ENCODE peak calls at places on chromosomes 13 and 19, in nine cellular contexts. N is SK-N-SH, I is GM23248, R is tibial nerve, G is tibial artery, Y is astrocyte, T is A549, F is IMR-90, H is brain microvascular endothelial cell. E is an unnamed sample.

GRCh38 chr13:109074853-109075252 is 445.4 kb downstream of the MYO16 start:
- DNase-seq in N (no peak), I (no peak), R (no peak), G (no peak), Y (no peak), T (no peak), F (no peak), H (no peak), E (no peak)

GRCh38 chr13:113631341-113632095 is 26.5 kb downstream of the ATP4B start:
- DNase-seq in N (no peak), I (no peak), R (no peak), G (no peak), Y (no peak), T (no peak), F (no peak), H (no peak), E (no peak)

GRCh38 chr13:94657167-94657566 is 55.2 kb downstream of the SOX21 start:
- DNase-seq in N (no peak), I (peak; percentile 65), R (no peak), G (no peak), Y (peak; percentile 33), T (no peak), F (peak; percentile 57), H (peak; percentile 10), E (no peak)

GRCh38 chr19:37077615-37077928 is 661 bp upstream of the ZNF420 start:
- DNase-seq in N (no peak), I (no peak), R (no peak), G (no peak), Y (no peak), T (no peak), F (peak; percentile 11), H (no peak), E (no peak)

GRCh38 chr13:60759499-60759898 is 362.5 kb downstream of the TDRD3 start:
- DNase-seq in N (peak; percentile 31), I (no peak), R (no peak), G (no peak), Y (peak; percentile 12), T (peak; percentile 3), F (no peak), H (peak; percentile 26), E (no peak)

GRCh38 chr19:1590641-1591397 is 1.8 kb downstream of the MBD3 start:
- DNase-seq in N (peak; percentile 74), I (peak; percentile 57), R (no peak), G (no peak), Y (no peak), T (peak; percentile 33), F (no peak), H (no peak), E (no peak)

GRCh38 chr19:18292460-18292809 is 11.0 kb upstream of the JUND start:
- DNase-seq in N (no peak), I (no peak), R (no peak), G (no peak), Y (no peak), T (no peak), F (no peak), H (no peak), E (no peak)

GRCh38 chr13:60922526-60923231 is 493.0 kb downstream of the PCDH20 start:
- DNase-seq in N (no peak), I (no peak), R (no peak), G (no peak), Y (peak; percentile 0), T (no peak), F (no peak), H (no peak), E (no peak)

GRCh38 chr19:5057860-5058259 is 88.9 kb downstream of the KDM4B start:
- DNase-seq in N (peak; percentile 80), I (peak; percentile 47), R (no peak), G (no peak), Y (no peak), T (peak; percentile 42), F (no peak), H (no peak), E (no peak)

GRCh38 chr19:55255618-55256423 is 3.0 kb downstream of the PPP6R1 start:
- DNase-seq in N (no peak), I (peak; percentile 74), R (no peak), G (no peak), Y (peak; percentile 26), T (peak; percentile 58), F (peak; percentile 60), H (peak; percentile 15), E (no peak)

GRCh38 chr13:28719656-28720055 is 886 bp upstream of the SLC46A3 start:
- DNase-seq in N (no peak), I (peak; percentile 76), R (no peak), G (no peak), Y (peak; percentile 68), T (no peak), F (peak; percentile 54), H (peak; percentile 89), E (no peak)

GRCh38 chr13:33272531-33273124 is 12.9 kb downstream of the STARD13 start:
- DNase-seq in N (no peak), I (peak; percentile 56), R (no peak), G (no peak), Y (no peak), T (no peak), F (no peak), H (no peak), E (no peak)

GRCh38 chr19:21463449-21464105 is 41.8 kb upstream of the ZNF429 start:
- DNase-seq in N (peak; percentile 87), I (no peak), R (no peak), G (no peak), Y (peak; percentile 49), T (no peak), F (no peak), H (no peak), E (peak; percentile 29)

GRCh38 chr19:18156841-18157464 is 4.0 kb downstream of the PIK3R2 start:
- DNase-seq in N (peak; percentile 97), I (peak; percentile 61), R (peak; percentile 74), G (peak; percentile 90), Y (peak; percentile 70), T (peak; percentile 77), F (peak; percentile 83), H (peak; percentile 77), E (peak; percentile 27)

GRCh38 chr13:75345191-75345590 is 136.8 kb downstream of the TBC1D4 start:
- DNase-seq in N (no peak), I (peak; percentile 32), R (no peak), G (no peak), Y (peak; percentile 54), T (no peak), F (peak; percentile 57), H (peak; percentile 26), E (no peak)

GRCh38 chr13:41546372-41547252 is 89.3 kb downstream of the RGCC start:
- DNase-seq in N (no peak), I (peak; percentile 93), R (no peak), G (no peak), Y (peak; percentile 93), T (no peak), F (peak; percentile 89), H (peak; percentile 81), E (no peak)

GRCh38 chr13:41549491-41549890 is 92.1 kb downstream of the RGCC start:
- DNase-seq in N (no peak), I (no peak), R (no peak), G (no peak), Y (no peak), T (no peak), F (no peak), H (no peak), E (no peak)

GRCh38 chr13:41547253-41548000 is 90.1 kb downstream of the RGCC start:
- DNase-seq in N (no peak), I (peak; percentile 88), R (peak; percentile 71), G (peak; percentile 82), Y (no peak), T (no peak), F (no peak), H (no peak), E (peak; percentile 97)

GRCh38 chr13:41548870-41549269 is 91.5 kb downstream of the RGCC start:
- DNase-seq in N (no peak), I (no peak), R (no peak), G (no peak), Y (no peak), T (no peak), F (no peak), H (no peak), E (no peak)

DNA sequence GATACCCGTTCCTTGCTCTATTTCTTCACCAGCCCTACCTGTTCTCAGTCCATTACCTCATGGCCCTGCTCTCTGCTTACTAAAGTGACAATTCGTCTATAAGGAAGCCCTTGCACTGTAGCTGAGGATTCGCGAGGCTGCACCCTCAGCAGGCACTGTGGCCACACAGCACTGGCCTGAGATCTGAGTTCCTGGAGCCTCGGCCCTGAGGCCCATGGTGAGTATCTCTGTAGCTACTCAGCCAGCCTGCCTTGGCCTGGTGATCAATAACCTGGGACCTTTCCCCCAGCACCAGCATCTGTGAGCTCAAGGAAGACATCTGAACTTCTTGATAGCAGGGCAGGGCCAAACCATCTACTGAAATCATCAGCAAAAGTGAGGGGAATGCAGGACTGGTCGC is 90.7 kb downstream of the RGCC start:
- DNase-seq in N (no peak), I (peak; percentile 30), R (no peak), G (no peak), Y (no peak), T (no peak), F (no peak), H (no peak), E (no peak)
- H3K27ac ChIP-seq in N (no peak overlapping the region), I (peak overlapping the region; percentile 76), R (peak overlapping the region; percentile 93), G (peak overlapping the region; percentile 73), Y (no peak overlapping the region), T (no peak overlapping the region), F (no peak overlapping the region), H (no peak overlapping the region), E (peak overlapping the region; percentile 99)

GRCh38 chr19:48897181-48897580 is 1.4 kb downstream of the TULP2 start:
- DNase-seq in N (no peak), I (no peak), R (no peak), G (no peak), Y (no peak), T (no peak), F (no peak), H (no peak), E (no peak)
- H3K27ac ChIP-seq in N (no peak overlapping the region), I (no peak overlapping the region), R (peak overlapping the region; percentile 88), G (no peak overlapping the region), Y (no peak overlapping the region), T (no peak overlapping the region), F (no peak overlapping the region), H (no peak overlapping the region), E (no peak overlapping the region)

DNA sequence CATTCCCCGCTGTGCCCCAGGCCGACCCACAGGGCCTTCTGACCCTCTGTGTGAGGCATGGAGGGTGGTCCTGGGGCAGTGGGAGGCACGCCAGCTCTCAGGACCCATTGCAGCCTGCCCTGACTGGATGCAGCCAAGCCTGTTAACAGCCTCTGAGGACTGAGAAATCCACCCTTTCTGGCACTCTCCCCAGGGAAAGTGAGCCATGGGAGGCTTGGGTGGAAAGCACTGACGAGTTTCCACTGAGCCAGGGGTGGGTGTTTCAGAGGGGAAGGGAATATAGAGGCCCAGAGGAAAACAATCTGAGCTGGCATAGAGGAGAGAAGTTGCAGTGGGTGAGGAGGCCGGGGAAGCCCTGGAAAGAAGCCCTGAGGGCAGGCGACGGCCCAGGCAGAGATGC is 30.6 kb upstream of the SLC7A10 start:
- DNase-seq in N (no peak), I (peak; percentile 53), R (no peak), G (no peak), Y (no peak), T (no peak), F (no peak), H (no peak), E (no peak)
- H3K27ac ChIP-seq in N (no peak overlapping the region), I (no peak overlapping the region), R (no peak overlapping the region), G (no peak overlapping the region), Y (no peak overlapping the region), T (no peak overlapping the region), F (no peak overlapping the region), H (no peak overlapping the region), E (no peak overlapping the region)

DNA sequence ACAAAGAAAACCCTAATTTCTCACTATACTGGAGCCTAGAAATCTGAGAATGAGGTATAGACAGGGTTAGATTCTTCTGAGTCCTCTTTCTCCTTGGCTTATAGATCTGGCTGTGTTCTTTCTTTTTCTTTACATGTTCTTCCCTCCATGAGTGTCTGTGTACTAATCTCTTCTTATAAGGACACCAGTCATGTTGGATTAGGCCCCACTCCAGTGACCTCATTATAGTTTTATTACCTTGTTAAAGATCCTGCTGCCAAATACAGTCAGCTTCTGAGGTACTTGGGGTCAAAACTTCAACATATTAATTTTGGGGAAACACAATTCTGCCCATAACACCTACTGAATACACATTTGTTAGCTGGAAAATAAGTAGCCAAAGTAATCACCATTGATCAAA is 302.6 kb downstream of the PCDH9 start:
- DNase-seq in N (no peak), I (no peak), R (no peak), G (no peak), Y (no peak), T (no peak), F (no peak), H (no peak), E (no peak)
- H3K27ac ChIP-seq in N (no peak overlapping the region), I (no peak overlapping the region), R (no peak overlapping the region), G (no peak overlapping the region), Y (no peak overlapping the region), T (peak overlapping the region; percentile 65), F (no peak overlapping the region), H (no peak overlapping the region), E (no peak overlapping the region)

E was measured in caudate nucleus.